ENCODE peak calls at places on chromosomes 13 and 19, in six cellular contexts. X, L, J, R, U and E are unnamed samples.

GRCh38 chr13:41785402-41786142 is 175.3 kb downstream of the VWA8 start:
- DNase-seq in X (no peak), L (no peak), R (no peak), U (no peak), J (no peak), E (no peak)

GRCh38 chr13:110126391-110126961 is 180.5 kb downstream of the COL4A1 start:
- DNase-seq in L (peak; percentile 86), R (peak; percentile 51), J (peak; percentile 87), X (peak; percentile 94), U (peak; percentile 93), E (peak; percentile 96)

GRCh38 chr13:110531671-110532083 is 29.8 kb downstream of the RAB20 start:
- DNase-seq in L (no peak), U (no peak), J (no peak), X (no peak), R (no peak), E (no peak)

GRCh38 chr19:11554160-11554559 is 4.9 kb downstream of the ELOF1 start:
- DNase-seq in J (no peak), L (no peak), U (no peak), R (no peak), X (no peak), E (no peak)

GRCh38 chr19:6765738-6766356 is 1.4 kb downstream of the SH2D3A start:
- DNase-seq in J (no peak), U (no peak), L (no peak), R (no peak), X (no peak), E (no peak)

GRCh38 chr19:52991021-52991420 is 22.7 kb upstream of the ERVV-1 start:
- DNase-seq in X (no peak), L (no peak), J (no peak), R (no peak), U (no peak), E (peak; percentile 17)

GRCh38 chr19:33301011-33301899 is 1.1 kb downstream of the CEBPA start:
- DNase-seq in X (no peak), L (no peak), R (no peak), U (no peak), J (no peak), E (no peak)

GRCh38 chr13:43021926-43022670 is 1.3 kb upstream of the DNAJC15 start:
- DNase-seq in U (no peak), X (no peak), J (peak; percentile 82), L (no peak), R (no peak), E (no peak)

GRCh38 chr13:80684525-80685017 is 343.6 kb upstream of the SPRY2 start:
- DNase-seq in J (no peak), R (no peak), U (no peak), L (no peak), X (no peak), E (no peak)

GRCh38 chr19:51754106-51754505 is 2.4 kb upstream of the FPR1 start:
- DNase-seq in R (no peak), X (no peak), L (no peak), U (no peak), J (no peak), E (no peak)

GRCh38 chr13:26051231-26052135 is at the start of gene SHISA2:
- DNase-seq in J (peak; percentile 34), R (peak; percentile 65), U (no peak), L (peak; percentile 46), X (no peak), E (peak; percentile 71)

GRCh38 chr13:21637296-21637695 is 33.3 kb upstream of the MICU2 start:
- DNase-seq in L (no peak), J (no peak), R (peak; percentile 21), X (peak; percentile 46), U (no peak), E (peak; percentile 45)

GRCh38 chr13:48892311-48892710 is 83.4 kb upstream of the FNDC3A start:
- DNase-seq in X (peak; percentile 98), U (peak; percentile 55), R (peak; percentile 41), J (peak; percentile 81), L (no peak), E (peak; percentile 95)

GRCh38 chr13:101425623-101426022 is 9.3 kb upstream of the NALCN start:
- DNase-seq in X (no peak), J (no peak), L (no peak), U (no peak), R (no peak), E (no peak)

GRCh38 chr19:1173845-1174809 is at the start of gene SBNO2:
- DNase-seq in J (peak; percentile 78), X (peak; percentile 83), L (peak; percentile 88), U (no peak), R (peak; percentile 78), E (peak; percentile 79)

GRCh38 chr13:42283574-42283973 is 11.6 kb downstream of the AKAP11 start:
- DNase-seq in X (no peak), R (no peak), J (no peak), L (no peak), U (no peak), E (no peak)

GRCh38 chr13:92896842-92897241 is 329.8 kb upstream of the GPC6 start:
- DNase-seq in R (peak; percentile 0), L (no peak), J (no peak), X (no peak), U (no peak), E (peak; percentile 13)

GRCh38 chr19:43316591-43317319 is 36.7 kb upstream of the CD177 start:
- DNase-seq in U (no peak), J (no peak), R (no peak), L (no peak), X (peak; percentile 59), E (no peak)

GRCh38 chr13:44779085-44779484 is 203.0 kb upstream of the TSC22D1 start:
- DNase-seq in L (no peak), U (no peak), R (no peak), X (no peak), J (no peak), E (no peak)

GRCh38 chr19:46428278-46429141 is at the start of gene PNMA8C:
- DNase-seq in U (no peak), X (peak; percentile 11), R (no peak), L (peak; percentile 83), J (peak; percentile 33), E (peak; percentile 44)

GRCh38 chr13:41847216-41847615 is 113.7 kb downstream of the VWA8 start:
- DNase-seq in R (no peak), J (no peak), U (no peak), X (no peak), L (no peak), E (no peak)

GRCh38 chr19:49157445-49158224 is at the start of gene TRPM4:
- DNase-seq in R (peak; percentile 82), J (peak; percentile 68), X (peak; percentile 71), L (peak; percentile 97), U (no peak), E (peak; percentile 76)

GRCh38 chr19:46977548-46977947 is 42.1 kb upstream of the NPAS1 start:
- DNase-seq in U (no peak), L (peak; percentile 14), J (no peak), X (no peak), R (no peak), E (no peak)

GRCh38 chr19:20422616-20423205 is 142.9 kb downstream of the ZNF737 start:
- DNase-seq in X (no peak), R (no peak), U (no peak), J (no peak), L (no peak), E (peak; percentile 4)

GRCh38 chr13:50244913-50245574 is 229.8 kb downstream of the KCNRG start:
- DNase-seq in L (no peak), U (peak; percentile 73), R (peak; percentile 43), X (peak; percentile 89), J (peak; percentile 79), E (peak; percentile 96)

GRCh38 chr19:30701178-30701577 is 329.0 kb downstream of the ZNF536 start:
- DNase-seq in U (no peak), L (no peak), R (no peak), J (no peak), X (no peak), E (no peak)

GRCh38 chr19:53659292-53659691 is 27.5 kb downstream of the DPRX start:
- DNase-seq in J (no peak), U (no peak), X (no peak), L (peak; percentile 36), R (peak; percentile 44), E (peak; percentile 4)

GRCh38 chr13:109468123-109468522 is 318.3 kb downstream of the IRS2 start:
- DNase-seq in L (no peak), U (no peak), R (no peak), J (no peak), X (no peak), E (no peak)

GRCh38 chr19:51354103-51354741 is 12.0 kb downstream of the ETFB start:
- DNase-seq in R (no peak), U (no peak), J (no peak), L (no peak), X (no peak), E (no peak)

GRCh38 chr19:46303702-46304397 is 7.0 kb downstream of the HIF3A start:
- DNase-seq in R (no peak), U (no peak), X (peak; percentile 11), L (peak; percentile 76), J (no peak), E (peak; percentile 9)

GRCh38 chr13:36907801-36908200 is 12.2 kb downstream of the SMAD9 start:
- DNase-seq in R (no peak), U (no peak), J (no peak), X (no peak), L (no peak), E (no peak)

GRCh38 chr13:41934120-41934519 is 26.8 kb downstream of the VWA8 start:
- DNase-seq in R (no peak), L (no peak), X (no peak), J (no peak), U (no peak), E (no peak)

GRCh38 chr19:7916137-7916907 is 1.7 kb downstream of the TGFBR3L start:
- DNase-seq in U (no peak), L (no peak), R (no peak), X (peak; percentile 36), J (no peak), E (peak; percentile 22)

GRCh38 chr13:51938454-51938853 is 72.8 kb downstream of the ATP7B start:
- DNase-seq in L (no peak), R (no peak), J (no peak), U (no peak), X (no peak), E (no peak)

GRCh38 chr13:23506071-23506820 is 64.0 kb upstream of the TNFRSF19 start:
- DNase-seq in L (peak; percentile 37), R (no peak), U (peak; percentile 50), J (peak; percentile 82), X (no peak), E (no peak)

GRCh38 chr19:48351341-48351752 is 12.4 kb downstream of the TMEM143 start:
- DNase-seq in U (no peak), J (peak; percentile 30), L (peak; percentile 67), R (peak; percentile 65), X (peak; percentile 25), E (peak; percentile 35)

GRCh38 chr19:45638930-45639729 is at the start of gene EML2:
- DNase-seq in U (no peak), L (peak; percentile 56), J (no peak), R (no peak), X (peak; percentile 10), E (peak; percentile 17)

GRCh38 chr19:40605201-40605971 is 4.2 kb downstream of the LTBP4 start:
- DNase-seq in X (peak; percentile 53), L (peak; percentile 79), U (no peak), R (no peak), J (peak; percentile 74), E (no peak)

GRCh38 chr13:19184176-19184575 is 2.6 kb upstream of the TUBA3C start:
- DNase-seq in X (no peak), L (no peak), U (no peak), R (no peak), J (no peak), E (no peak)